ENCODE peak calls at places on chromosomes 6 and 20, in six cellular contexts. T, X, Z, K, F and J are unnamed samples.

GRCh38 chr6:77092971-77093370 is 370.3 kb downstream of the HTR1B start:
- DNase-seq in T (peak; percentile 19), X (no peak), Z (no peak), K (no peak), F (no peak), J (no peak)

GRCh38 chr6:166579234-166579575 is 7.3 kb downstream of the RAMACL start:
- DNase-seq in T (no peak), X (no peak), Z (no peak), K (no peak), F (no peak), J (no peak)

GRCh38 chr6:111792241-111792640 is 81.0 kb downstream of the FYN start:
- DNase-seq in T (no peak), X (no peak), Z (no peak), K (no peak), F (no peak), J (no peak)

GRCh38 chr6:116200619-116201249 is 53.1 kb downstream of the TSPYL4 start:
- DNase-seq in T (no peak), X (no peak), Z (no peak), K (no peak), F (no peak), J (no peak)

GRCh38 chr6:7129784-7130569 is 22.2 kb downstream of the RREB1 start:
- DNase-seq in T (no peak), X (no peak), Z (peak; percentile 74), K (no peak), F (no peak), J (no peak)

GRCh38 chr6:73739097-73739496 is 43.1 kb downstream of the CD109 start:
- DNase-seq in T (peak; percentile 79), X (peak; percentile 53), Z (no peak), K (no peak), F (peak; percentile 20), J (peak; percentile 78)

GRCh38 chr6:165580139-165580538 is 82.9 kb downstream of the PDE10A start:
- DNase-seq in T (no peak), X (no peak), Z (no peak), K (no peak), F (no peak), J (no peak)

GRCh38 chr20:53582574-53583351 is 10.9 kb downstream of the ZNF217 start:
- DNase-seq in T (peak; percentile 61), X (peak; percentile 44), Z (peak; percentile 79), K (no peak), F (peak; percentile 47), J (peak; percentile 82)

GRCh38 chr6:13465734-13466133 is 21.7 kb downstream of the GFOD1 start:
- DNase-seq in T (no peak), X (no peak), Z (no peak), K (no peak), F (no peak), J (no peak)

GRCh38 chr6:19754686-19755085 is 82.5 kb upstream of the ID4 start:
- DNase-seq in T (no peak), X (no peak), Z (no peak), K (no peak), F (no peak), J (no peak)

GRCh38 chr6:131015630-131016263 is 47.3 kb downstream of the EPB41L2 start:
- DNase-seq in T (peak; percentile 76), X (no peak), Z (no peak), K (no peak), F (no peak), J (peak; percentile 61)

GRCh38 chr20:3275966-3276365 is 37.0 kb upstream of the SLC4A11 start:
- DNase-seq in T (no peak), X (no peak), Z (no peak), K (no peak), F (no peak), J (no peak)

GRCh38 chr20:8930691-8931090 is 138.2 kb upstream of the PLCB4 start:
- DNase-seq in T (no peak), X (no peak), Z (no peak), K (no peak), F (no peak), J (no peak)